ENCODE peak calls at places on chromosomes 12 and 14, in seven cellular contexts. X is thyroid gland; O is hepatocyte; Y is activated naive CD8-positive, alpha-beta T cell treated with anti-CD3 and anti-CD28 coated beads, Interleukin-2, amount 50 U/mL, for 24 hours; L is fibroblast of the aortic adventitia; R is midbrain; D is fibroblast of the conjunctiva. F is an unnamed sample.

GRCh38 chr12:109608796-109609195 is 35.2 kb downstream of the MVK start:
- DNase-seq in Y (no peak), R (no peak), D (no peak), O (no peak), L (no peak), X (no peak), F (no peak)

GRCh38 chr14:78164226-78164853 is 5.8 kb upstream of the NRXN3 start:
- DNase-seq in L (no peak), R (no peak), O (peak), Y (peak), X (peak), D (no peak), F (peak)

GRCh38 chr12:9867531-9867930 is 1.6 kb downstream of the CLEC2B start:
- DNase-seq in L (peak), R (no peak), O (no peak), Y (no peak), D (no peak), X (no peak), F (no peak)

GRCh38 chr12:6376079-6376941 is 947 bp upstream of the SCNN1A start:
- DNase-seq in L (peak), R (no peak), O (peak), Y (no peak), D (no peak), X (peak), F (no peak)

GRCh38 chr12:124568431-124569374 is 1.3 kb upstream of the NCOR2 start:
- DNase-seq in X (peak), D (peak), L (peak), Y (peak), R (peak), O (peak), F (peak)

GRCh38 chr14:76456200-76456599 is 80.3 kb downstream of the ESRRB start:
- DNase-seq in X (no peak), L (peak), Y (peak), R (no peak), O (peak), D (no peak), F (peak)

GRCh38 chr12:25014961-25015360 is 66.1 kb upstream of the BCAT1 start:
- DNase-seq in D (no peak), L (peak), O (no peak), Y (no peak), R (no peak), X (no peak), F (no peak)

GRCh38 chr12:93116632-93117031 is 187.5 kb upstream of the EEA1 start:
- DNase-seq in D (no peak), R (no peak), O (no peak), Y (no peak), X (no peak), L (no peak), F (no peak)

GRCh38 chr14:45715946-45716345 is 462.9 kb upstream of the MIS18BP1 start:
- DNase-seq in D (no peak), Y (no peak), L (no peak), O (no peak), R (no peak), X (no peak), F (no peak)

GRCh38 chr12:122067966-122068365 is 10.6 kb upstream of the MLXIP start:
- DNase-seq in O (no peak), X (peak), Y (peak), R (no peak), D (no peak), L (peak), F (no peak)

GRCh38 chr14:32330356-32331226 is 1.5 kb downstream of the AKAP6 start:
- DNase-seq in Y (no peak), O (no peak), R (peak), X (no peak), D (no peak), L (no peak), F (peak)

GRCh38 chr12:48814313-48815280 is 3.7 kb upstream of the CACNB3 start:
- DNase-seq in D (peak), Y (peak), X (peak), R (peak), O (peak), L (peak), F (peak)

GRCh38 chr12:119683413-119683812 is 15.5 kb downstream of the PRKAB1 start:
- DNase-seq in Y (no peak), L (peak), D (no peak), R (no peak), X (no peak), O (no peak), F (no peak)

GRCh38 chr12:94202245-94203180 is 54.1 kb downstream of the PLXNC1 start:
- DNase-seq in X (no peak), O (no peak), L (no peak), D (no peak), R (no peak), Y (no peak), F (no peak)

GRCh38 chr14:37150414-37150813 is 22.0 kb downstream of the SLC25A21 start:
- DNase-seq in D (peak), X (no peak), L (peak), Y (no peak), O (peak), R (peak), F (peak)

GRCh38 chr14:61026523-61026922 is 45.5 kb downstream of the SLC38A6 start:
- DNase-seq in L (no peak), D (no peak), Y (no peak), O (no peak), R (no peak), X (no peak), F (no peak)

GRCh38 chr14:64788706-64789105 is 84.5 kb downstream of the PLEKHG3 start:
- DNase-seq in L (peak), Y (no peak), O (peak), X (peak), R (no peak), D (peak), F (no peak)

GRCh38 chr12:23535441-23535840 is 414.0 kb downstream of the SOX5 start:
- DNase-seq in L (no peak), D (no peak), R (no peak), O (no peak), Y (no peak), X (no peak), F (no peak)

GRCh38 chr12:69515394-69515793 is 45.2 kb downstream of the FRS2 start:
- DNase-seq in Y (no peak), L (no peak), O (no peak), D (no peak), X (no peak), R (no peak), F (no peak)

GRCh38 chr14:86057018-86057667 is 527.2 kb downstream of the FLRT2 start:
- DNase-seq in O (peak), L (peak), X (no peak), Y (peak), D (peak), R (peak), F (peak)

GRCh38 chr12:75526655-75527511 is 15.5 kb upstream of the KRR1 start:
- DNase-seq in O (peak), X (no peak), D (peak), Y (peak), L (peak), R (peak), F (peak)

GRCh38 chr12:106299193-106299794 is 3.2 kb upstream of the TCP11L2 start:
- DNase-seq in R (no peak), O (no peak), L (peak), Y (no peak), X (peak), D (no peak), F (peak)

GRCh38 chr14:34113051-34113511 is 162.2 kb upstream of the EGLN3 start:
- DNase-seq in D (peak), R (no peak), O (no peak), X (no peak), L (peak), Y (no peak), F (no peak)

GRCh38 chr14:84017533-84017932 is 1512.4 kb upstream of the FLRT2 start:
- DNase-seq in Y (no peak), L (no peak), D (no peak), O (no peak), X (no peak), R (peak), F (peak)

GRCh38 chr12:51397670-51398069 is 6.5 kb upstream of the GALNT6 start:
- DNase-seq in O (no peak), D (no peak), X (no peak), L (no peak), R (no peak), Y (no peak), F (no peak)

GRCh38 chr12:1502441-1502785 is 92.0 kb downstream of the FBXL14 start:
- DNase-seq in L (peak), D (no peak), Y (no peak), R (no peak), X (no peak), O (peak), F (no peak)

GRCh38 chr14:37195327-37195726 is 2.4 kb upstream of the MIPOL1 start:
- DNase-seq in L (peak), D (no peak), X (no peak), Y (no peak), O (no peak), R (no peak), F (no peak)

GRCh38 chr14:104797112-104798044 is 1.8 kb upstream of the AKT1 start:
- DNase-seq in D (no peak), L (no peak), X (peak), O (peak), Y (no peak), R (no peak), F (no peak)

GRCh38 chr14:24838945-24839616 is 205.1 kb upstream of the GZMB start:
- DNase-seq in R (peak), L (peak), D (no peak), X (peak), Y (no peak), O (no peak), F (peak)

GRCh38 chr14:92619671-92620437 is 106.3 kb downstream of the RIN3 start:
- DNase-seq in D (no peak), R (no peak), L (peak), O (no peak), Y (no peak), X (no peak), F (no peak)

GRCh38 chr14:68554231-68554630 is 238.6 kb downstream of the ZFP36L1 start:
- DNase-seq in O (no peak), R (no peak), L (no peak), Y (no peak), D (no peak), X (no peak), F (no peak)

GRCh38 chr12:63276537-63277365 is 125.8 kb upstream of the AVPR1A start:
- DNase-seq in O (peak), X (peak), L (peak), R (peak), Y (peak), D (no peak), F (peak)

GRCh38 chr14:26261368-26262122 is 336.3 kb downstream of the NOVA1 start:
- DNase-seq in R (no peak), D (no peak), L (no peak), Y (no peak), X (no peak), O (no peak), F (no peak)